ENCODE peak calls at places on chromosomes 1 and 21, in six cellular contexts. O is dorsolateral prefrontal cortex, K is glutamatergic neuron, M is hepatocyte, B is ovary, S is body of pancreas. W is an unnamed sample.

GRCh38 chr1:44031051-44031899 is at the start of gene SLC6A9:
- DNase-seq in O (no peak), K (peak; percentile 39), M (peak; percentile 78), B (peak; percentile 71), S (peak; percentile 76), W (peak; percentile 78)

GRCh38 chr1:108200627-108201106 is 524 bp upstream of the SLC25A24 start:
- DNase-seq in O (peak; percentile 53), K (no peak), M (peak; percentile 64), B (peak; percentile 26), S (peak; percentile 63), W (peak; percentile 25)

GRCh38 chr1:206923009-206923960 is 1.5 kb upstream of the FCMR start:
- DNase-seq in O (no peak), K (no peak), M (no peak), B (no peak), S (peak; percentile 40), W (no peak)

GRCh38 chr21:17636711-17637110 is 24.0 kb upstream of the BTG3 start:
- DNase-seq in O (no peak), K (no peak), M (no peak), B (no peak), S (no peak), W (no peak)

GRCh38 chr1:155085504-155086181 is 7.0 kb downstream of the EFNA3 start:
- DNase-seq in O (no peak), K (no peak), M (peak; percentile 83), B (peak; percentile 75), S (peak; percentile 78), W (no peak)

GRCh38 chr1:11692899-11693590 is 1.5 kb downstream of the DRAXIN start:
- DNase-seq in O (no peak), K (no peak), M (no peak), B (no peak), S (peak; percentile 34), W (peak; percentile 27)

GRCh38 chr1:189637041-189637440 is 840.6 kb downstream of the BRINP3 start:
- DNase-seq in O (no peak), K (no peak), M (no peak), B (no peak), S (no peak), W (no peak)

GRCh38 chr1:228392111-228392936 is 14.3 kb downstream of the TRIM11 start:
- DNase-seq in O (no peak), K (no peak), M (no peak), B (peak; percentile 7), S (no peak), W (no peak)

GRCh38 chr21:46119565-46120271 is 21.8 kb downstream of the COL6A2 start:
- DNase-seq in O (no peak), K (peak; percentile 10), M (no peak), B (peak; percentile 21), S (no peak), W (no peak)

GRCh38 chr1:9449106-9449627 is 90.1 kb upstream of the SLC25A33 start:
- DNase-seq in O (no peak), K (no peak), M (peak; percentile 50), B (no peak), S (peak; percentile 34), W (no peak)

DNA sequence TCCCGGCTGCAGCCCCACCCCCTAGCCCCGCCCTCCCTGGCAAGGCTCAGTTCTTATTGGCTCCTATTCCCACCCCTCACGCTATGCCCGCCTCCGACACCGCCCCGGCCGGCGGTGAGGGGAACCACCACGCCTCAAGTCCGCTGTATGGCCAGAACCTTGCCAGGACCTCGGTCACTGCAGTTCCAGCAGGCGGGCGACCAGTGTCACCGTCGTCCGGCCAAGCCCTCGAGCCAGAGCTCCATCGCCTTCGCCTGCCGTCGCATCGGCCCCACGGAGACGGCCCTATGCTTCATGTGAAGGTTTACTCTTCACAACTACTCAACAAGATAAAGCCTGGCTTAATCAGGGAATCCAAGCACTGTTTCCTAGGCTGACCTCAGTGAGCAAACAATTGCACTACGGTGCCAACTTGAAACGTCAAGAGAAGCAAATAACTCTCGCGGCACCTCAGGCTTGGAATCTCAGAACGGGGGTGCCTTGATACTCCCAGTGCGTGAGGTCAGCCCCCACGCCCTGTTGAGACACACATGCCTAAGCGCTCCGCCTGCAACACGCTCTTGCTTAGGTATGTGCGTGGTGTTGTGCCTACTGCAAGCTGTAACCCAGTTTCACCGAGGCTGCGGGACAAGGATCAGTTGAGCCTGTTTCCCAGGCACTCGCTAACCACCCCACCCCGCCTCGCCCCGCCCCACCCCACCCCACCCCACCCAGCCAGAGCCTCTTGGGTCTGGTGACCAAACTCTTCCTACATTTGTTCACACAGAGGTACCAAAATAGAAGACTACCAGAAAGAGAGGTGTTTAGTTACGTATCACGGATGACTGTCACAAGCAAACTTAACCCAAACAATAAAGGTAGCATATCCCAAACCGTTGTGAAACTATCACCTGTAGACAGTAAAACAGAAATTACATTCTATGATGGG is 498 bp upstream of the DENND2C start:
- DNase-seq in O (peak; percentile 83), K (peak; percentile 92), M (peak; percentile 96), B (peak; percentile 93), S (peak; percentile 96), W (peak; percentile 62)
- TF ChIP-seq CTCF in O (peak; percentile 38), K (peak; percentile 22), M (peak; percentile 7), B (peak; percentile 33), S (no peak), W (no peak)

GRCh38 chr21:45098867-45099266 is 24.5 kb downstream of the ADARB1 start:
- DNase-seq in O (peak; percentile 55), K (no peak), M (no peak), B (no peak), S (no peak), W (no peak)
- TF ChIP-seq CTCF in O (peak; percentile 24), K (no peak), M (peak; percentile 43), B (no peak), S (peak; percentile 8), W (peak; percentile 30)

DNA sequence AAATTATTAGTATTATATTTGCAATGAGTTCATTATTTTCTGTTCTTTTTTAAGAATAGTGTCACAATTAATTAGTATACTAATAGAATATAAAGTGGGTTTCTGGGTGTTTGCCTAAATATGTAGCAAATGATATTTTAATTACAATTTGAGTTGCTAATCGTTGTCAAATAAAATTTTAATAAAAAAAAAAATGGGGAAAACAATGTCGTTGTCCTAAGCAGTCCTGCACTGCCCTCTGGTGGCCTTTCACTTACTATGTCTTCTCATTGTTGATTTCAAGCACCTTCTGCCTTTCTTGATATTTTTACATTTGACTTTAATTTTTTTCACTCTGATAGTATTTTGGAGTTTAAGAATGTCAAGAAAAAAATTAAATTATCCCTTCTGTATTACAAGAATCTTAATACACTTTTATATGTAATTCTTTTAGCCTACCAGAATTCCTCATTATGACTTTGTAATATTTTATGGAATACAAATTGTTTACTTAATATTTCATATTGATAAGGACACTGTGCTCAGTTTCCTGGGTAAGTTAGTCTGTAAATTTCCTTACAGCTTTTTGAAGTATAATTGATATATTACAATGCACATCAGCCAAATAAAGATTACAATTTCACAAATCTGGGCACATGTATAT is 104.5 kb upstream of the FMN2 start:
- DNase-seq in O (peak; percentile 7), K (peak; percentile 49), M (peak; percentile 72), B (peak; percentile 40), S (peak; percentile 73), W (peak; percentile 25)
- TF ChIP-seq CTCF in O (peak; percentile 81), K (peak; percentile 85), M (peak; percentile 75), B (no peak), S (peak; percentile 55), W (peak; percentile 75)

DNA sequence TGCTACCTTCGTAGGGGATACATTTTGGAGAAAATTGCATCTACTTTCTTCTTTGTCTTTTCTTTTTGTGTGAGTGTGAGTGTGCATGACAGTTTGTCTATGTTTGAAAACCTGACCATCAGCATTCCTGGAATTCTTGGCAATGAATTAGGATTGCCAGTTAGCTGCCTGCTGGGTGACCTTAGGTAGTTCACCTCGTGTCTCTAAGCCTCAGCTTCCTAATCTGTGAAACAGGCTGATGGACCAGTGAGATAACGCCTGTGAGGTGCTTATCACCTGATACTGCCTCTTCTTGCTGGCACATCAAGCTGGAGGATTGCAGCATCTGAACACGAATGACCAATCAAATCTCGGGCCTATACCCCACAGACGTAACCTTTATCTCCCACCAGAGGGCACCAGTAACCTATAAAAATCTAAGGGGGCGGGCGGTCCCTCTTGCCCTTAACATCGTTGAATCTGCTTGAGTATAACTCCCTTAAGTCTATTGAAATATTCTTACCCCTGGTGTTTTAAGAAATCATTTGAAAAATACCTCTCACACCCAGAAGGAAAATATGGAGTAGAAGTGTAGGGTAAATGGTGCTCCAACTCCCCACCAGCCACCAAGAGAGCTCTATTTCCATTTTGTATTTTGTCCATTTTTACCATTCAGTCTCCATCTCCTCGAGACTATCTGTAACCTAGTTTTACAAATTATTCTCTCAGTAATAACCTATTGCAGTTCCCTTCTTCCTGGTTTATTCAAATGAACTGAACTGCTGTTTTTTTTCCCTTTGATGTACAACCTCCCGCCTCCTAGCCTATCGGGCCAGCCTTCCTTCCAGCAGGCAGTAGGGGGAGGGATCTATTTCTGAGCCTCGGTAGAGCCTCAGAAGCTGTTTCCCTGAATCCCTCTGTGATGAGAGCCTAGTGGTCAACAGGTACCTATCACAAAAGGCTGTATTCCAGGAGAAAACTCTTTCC is 49.7 kb downstream of the MDM4 start:
- DNase-seq in O (peak; percentile 75), K (peak; percentile 46), M (peak; percentile 85), B (peak; percentile 53), S (peak; percentile 50), W (peak; percentile 46)
- TF ChIP-seq CTCF in O (peak; percentile 70), K (peak; percentile 83), M (peak; percentile 89), B (peak; percentile 56), S (peak; percentile 65), W (peak; percentile 59)

DNA sequence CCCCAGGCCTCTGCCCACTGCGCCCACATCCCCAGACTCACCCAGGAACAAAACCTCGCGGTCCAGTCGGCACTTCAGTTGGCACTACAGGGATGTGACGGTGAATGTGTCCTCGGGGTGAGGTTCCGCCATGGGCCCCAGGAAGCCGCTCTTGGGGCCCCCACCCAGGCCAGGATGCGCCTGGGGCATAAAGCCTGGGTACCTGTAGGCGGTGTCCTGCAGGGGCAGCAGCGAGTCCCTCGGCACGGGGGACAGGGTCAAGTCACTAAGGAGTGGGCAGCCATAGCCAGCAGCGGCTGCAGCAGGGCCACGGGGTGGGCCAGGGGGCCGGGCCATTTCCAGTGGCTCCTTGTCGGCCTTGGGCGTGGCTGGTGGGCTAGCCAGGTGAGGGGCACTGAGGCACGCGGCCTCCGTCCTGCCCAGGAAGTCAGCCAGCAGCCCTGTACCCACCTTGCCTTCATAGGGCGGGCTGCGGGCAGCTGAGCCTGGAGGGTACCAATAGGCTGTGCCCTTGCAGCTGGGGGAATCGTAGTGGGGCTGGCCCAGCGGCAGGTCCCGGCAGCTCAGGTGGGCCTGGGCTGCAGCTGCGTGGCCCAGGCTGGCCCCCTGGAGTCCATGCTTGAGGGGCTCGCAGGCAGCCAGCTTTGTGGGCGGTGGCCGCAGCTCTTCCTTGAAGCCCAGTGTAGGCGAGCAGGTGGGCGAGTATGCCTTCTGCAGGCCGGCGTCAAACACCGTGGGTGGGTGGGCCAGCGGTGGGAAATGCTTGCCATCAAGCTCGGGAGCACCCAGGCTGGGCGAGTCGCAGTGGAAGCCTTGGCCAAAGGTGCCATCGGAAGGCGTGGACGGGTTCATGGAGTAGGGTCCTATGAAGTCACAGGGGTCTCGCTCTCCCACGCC is 56.5 kb downstream of the AHDC1 start:
- DNase-seq in O (no peak), K (no peak), M (no peak), B (no peak), S (no peak), W (no peak)
- TF ChIP-seq CTCF in O (no peak), K (peak; percentile 17), M (no peak), B (no peak), S (no peak), W (no peak)

GRCh38 chr1:111600886-111601386 is 18.7 kb upstream of the RAP1A start:
- DNase-seq in O (no peak), K (no peak), M (no peak), B (no peak), S (no peak), W (no peak)
- TF ChIP-seq CTCF in O (no peak), K (no peak), M (no peak), B (no peak), S (no peak), W (no peak)

GRCh38 chr21:38806153-38806941 is 618 bp downstream of the ETS2 start:
- DNase-seq in O (no peak), K (peak; percentile 73), M (no peak), B (peak; percentile 59), S (no peak), W (no peak)
- TF ChIP-seq CTCF in O (no peak), K (peak; percentile 21), M (no peak), B (no peak), S (peak; percentile 12), W (peak; percentile 10)

GRCh38 chr1:111737216-111738132 is 1.7 kb downstream of the INKA2 start:
- DNase-seq in O (no peak), K (no peak), M (no peak), B (no peak), S (no peak), W (no peak)
- TF ChIP-seq CTCF in O (no peak), K (no peak), M (no peak), B (no peak), S (no peak), W (no peak)